ENCODE peak calls at places on chromosomes 13 and 19, in ten cellular contexts. M is CD4-positive, alpha-beta T cell; B is A549; H is CD8-positive, alpha-beta memory T cell; A is Peyer's patch; Q is suprapubic skin; I is kidney; S is endodermal cell; E is hepatocyte; J is astrocyte. L is an unnamed sample.

GRCh38 chr13:30334663-30335386 is 27.5 kb upstream of the KATNAL1 start:
- DNase-seq in I (no peak), H (peak; percentile 29), S (peak; percentile 73), A (no peak), B (peak; percentile 44), M (no peak), J (no peak), E (no peak), Q (no peak), L (no peak)

GRCh38 chr13:85724554-85725432 is 74.4 kb downstream of the SLITRK6 start:
- DNase-seq in B (no peak), Q (no peak), M (no peak), J (no peak), A (no peak), H (no peak), E (no peak), S (no peak), I (peak; percentile 50), L (no peak)

GRCh38 chr19:55545443-55545842 is at the start of gene SBK3:
- DNase-seq in E (no peak), H (no peak), B (no peak), S (no peak), A (no peak), J (no peak), I (no peak), Q (no peak), M (no peak), L (no peak)

GRCh38 chr19:37914908-37915307 is 7.9 kb downstream of the SIPA1L3 start:
- DNase-seq in J (no peak), E (no peak), Q (no peak), S (no peak), M (no peak), H (no peak), B (no peak), I (no peak), A (peak; percentile 69), L (no peak)

GRCh38 chr13:100674363-100674847 is at the start of gene TMTC4:
- DNase-seq in H (no peak), I (no peak), Q (no peak), M (no peak), A (peak; percentile 63), S (no peak), J (no peak), E (peak; percentile 79), B (peak; percentile 10), L (no peak)

GRCh38 chr19:12052057-12052570 is 647 bp downstream of the ZNF878 start:
- DNase-seq in H (no peak), I (no peak), S (no peak), Q (no peak), A (no peak), J (peak; percentile 16), M (no peak), B (no peak), E (peak; percentile 26), L (peak; percentile 13)

GRCh38 chr13:99656843-99657506 is 155.7 kb downstream of the TM9SF2 start:
- DNase-seq in Q (no peak), J (no peak), B (peak; percentile 8), H (peak; percentile 73), M (peak; percentile 4), S (no peak), A (no peak), I (no peak), E (no peak), L (no peak)

GRCh38 chr13:41401371-41401770 is 56.0 kb upstream of the RGCC start:
- DNase-seq in M (no peak), S (peak; percentile 63), B (peak; percentile 5), H (no peak), Q (no peak), J (no peak), E (no peak), I (no peak), A (no peak), L (no peak)

GRCh38 chr19:18733196-18733647 is 49.7 kb downstream of the CRTC1 start:
- DNase-seq in E (peak; percentile 81), Q (no peak), B (no peak), J (peak; percentile 65), I (peak; percentile 72), H (no peak), S (no peak), M (no peak), A (no peak), L (no peak)

GRCh38 chr13:69199664-69200063 is 908.0 kb upstream of the ATXN8OS start:
- DNase-seq in B (no peak), E (no peak), S (peak; percentile 58), J (no peak), I (no peak), M (no peak), A (no peak), Q (no peak), H (no peak), L (no peak)

GRCh38 chr13:68715651-68716050 is 1392.0 kb upstream of the ATXN8OS start:
- DNase-seq in M (no peak), E (no peak), Q (no peak), H (no peak), I (no peak), A (no peak), J (no peak), B (no peak), S (no peak), L (no peak)

GRCh38 chr19:14582894-14583340 is at the start of gene CLEC17A:
- DNase-seq in I (no peak), B (no peak), S (no peak), A (peak; percentile 87), J (no peak), Q (no peak), H (no peak), E (no peak), M (no peak), L (no peak)

GRCh38 chr19:38851622-38852230 is 1.9 kb upstream of the HNRNPL start:
- DNase-seq in M (peak; percentile 78), H (peak; percentile 86), Q (peak; percentile 97), E (peak; percentile 99), A (peak; percentile 98), J (peak; percentile 73), I (peak; percentile 98), S (peak; percentile 95), B (peak; percentile 98), L (peak; percentile 91)

GRCh38 chr19:38070573-38070972 is 153.4 kb downstream of the DPF1 start:
- DNase-seq in H (no peak), E (no peak), I (no peak), J (peak; percentile 69), S (no peak), B (peak; percentile 88), M (no peak), A (no peak), Q (no peak), L (peak; percentile 30)

GRCh38 chr19:38318595-38319142 is 976 bp upstream of the KCNK6 start:
- DNase-seq in M (no peak), H (no peak), I (no peak), S (no peak), Q (no peak), E (no peak), A (no peak), B (no peak), J (no peak), L (peak; percentile 46)

GRCh38 chr19:926595-927043 is 784 bp downstream of the ARID3A start:
- DNase-seq in H (no peak), A (peak; percentile 87), S (peak; percentile 73), I (peak; percentile 89), Q (no peak), M (no peak), B (peak; percentile 48), J (no peak), E (peak; percentile 75), L (peak; percentile 39)

DNA sequence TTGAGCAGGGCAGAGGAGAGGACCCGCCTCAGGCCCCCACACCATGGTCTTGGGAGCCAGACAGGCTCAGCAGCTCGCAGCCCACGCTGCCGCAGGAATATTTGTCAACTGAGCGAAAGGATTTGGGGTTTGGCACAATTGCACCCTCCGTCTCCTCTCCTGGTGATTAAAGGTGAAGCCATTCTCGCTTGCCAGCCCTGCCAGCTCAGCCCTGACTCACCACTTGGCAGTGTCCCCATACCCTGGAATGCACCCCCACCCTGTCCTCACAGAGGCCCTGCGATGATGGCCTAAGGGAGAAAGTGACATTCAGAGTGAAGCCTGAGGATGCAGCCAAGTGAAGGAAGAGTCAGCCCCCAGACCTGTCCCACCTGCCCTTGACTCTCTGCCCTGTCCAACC is 18.8 kb downstream of the CYTH2 start:
- DNase-seq in B (peak; percentile 88), H (no peak), J (peak; percentile 72), Q (no peak), M (no peak), S (no peak), E (no peak), A (peak; percentile 91), I (peak; percentile 92), L (peak; percentile 93)
- H3K27ac ChIP-seq in B (peak overlapping the region; percentile 91), H (no peak overlapping the region), J (peak overlapping the region; percentile 28), Q (peak overlapping the region; percentile 69), M (no peak overlapping the region), S (no peak overlapping the region), E (no peak overlapping the region), A (peak overlapping the region; percentile 79), I (peak overlapping the region; percentile 48), L (peak overlapping the region; percentile 97)

GRCh38 chr19:16603090-16603489 is 24.9 kb downstream of the MED26 start:
- DNase-seq in M (no peak), A (no peak), B (no peak), J (no peak), I (no peak), Q (no peak), H (no peak), E (no peak), S (no peak), L (no peak)
- H3K27ac ChIP-seq in M (no peak overlapping the region), A (no peak overlapping the region), B (no peak overlapping the region), J (no peak overlapping the region), I (no peak overlapping the region), Q (no peak overlapping the region), H (no peak overlapping the region), E (no peak overlapping the region), S (no peak overlapping the region), L (no peak overlapping the region)

DNA sequence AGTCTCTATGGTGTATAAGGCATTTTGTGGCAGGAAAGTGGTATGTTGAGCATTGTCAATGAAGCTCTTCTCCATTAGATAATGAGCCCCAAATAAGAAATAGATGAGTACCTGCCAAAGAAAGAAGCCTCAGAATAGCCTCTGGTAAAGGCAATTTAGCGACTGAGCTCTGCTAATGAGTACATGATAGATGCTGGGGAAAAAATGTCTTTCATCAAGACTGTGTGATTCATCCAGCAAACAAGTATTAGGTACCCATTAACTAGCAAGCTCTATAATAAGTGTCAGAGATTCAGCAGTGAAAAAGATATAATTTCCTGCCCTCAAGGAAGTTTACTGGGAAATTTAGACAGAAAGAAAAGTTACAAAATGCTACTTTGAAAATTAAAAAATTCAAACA is 294.6 kb downstream of the ITGBL1 start:
- DNase-seq in E (peak; percentile 20), H (no peak), S (no peak), M (no peak), Q (no peak), J (no peak), I (no peak), B (no peak), A (no peak), L (no peak)
- H3K27ac ChIP-seq in E (no peak overlapping the region), H (no peak overlapping the region), S (no peak overlapping the region), M (no peak overlapping the region), Q (no peak overlapping the region), J (no peak overlapping the region), I (no peak overlapping the region), B (peak overlapping the region; percentile 15), A (no peak overlapping the region), L (no peak overlapping the region)

DNA sequence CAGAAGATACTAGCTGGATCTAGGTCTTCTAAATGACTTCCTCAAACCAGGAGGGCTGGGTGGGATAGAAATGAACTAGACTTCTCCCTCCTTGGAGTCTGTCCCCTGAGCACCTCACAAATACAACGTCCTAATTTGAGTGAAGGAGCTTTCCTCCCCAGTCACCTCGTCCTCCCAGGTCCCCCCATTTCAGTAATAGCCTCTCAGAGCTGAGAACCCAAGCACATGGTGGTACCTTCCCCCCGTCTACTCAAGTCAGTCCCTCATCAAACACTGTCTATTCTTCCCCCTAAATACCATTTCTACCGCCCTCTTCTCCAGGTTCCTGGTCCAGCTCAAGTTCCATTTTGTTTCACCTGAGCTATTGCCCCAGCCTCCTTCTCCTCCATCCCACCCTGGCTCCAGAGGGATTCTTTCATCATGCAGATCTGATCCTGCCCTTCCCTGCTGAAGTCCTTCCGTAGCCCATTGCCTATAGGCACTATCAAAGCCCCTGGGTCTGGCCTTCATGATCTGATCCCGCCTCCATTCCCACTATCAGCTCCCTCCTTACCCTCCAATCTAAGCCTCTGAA is 5.3 kb upstream of the PRKCG start:
- DNase-seq in B (peak; percentile 47), M (no peak), A (no peak), J (no peak), I (no peak), H (no peak), Q (no peak), S (no peak), E (no peak), L (no peak)
- H3K27ac ChIP-seq in B (no peak overlapping the region), M (peak overlapping the region; percentile 45), A (no peak overlapping the region), J (no peak overlapping the region), I (no peak overlapping the region), H (no peak overlapping the region), Q (no peak overlapping the region), S (no peak overlapping the region), E (no peak overlapping the region), L (no peak overlapping the region)